ENCODE peak calls at places on chromosomes 3 and 15, in four cellular contexts. S is non-pigmented ciliary epithelial cell, N is transverse colon, B is T-helper 2 cell. A is an unnamed sample.

GRCh38 chr3:77539677-77540076 is 499.8 kb downstream of the ROBO2 start:
- DNase-seq in S (no peak), N (no peak), B (no peak), A (no peak)

GRCh38 chr15:60970246-60971170 is 258.6 kb downstream of the RORA start:
- DNase-seq in S (no peak), N (no peak), B (no peak), A (no peak)

GRCh38 chr15:87609909-87610308 is 646.6 kb downstream of the NTRK3 start:
- DNase-seq in S (no peak), N (no peak), B (no peak), A (no peak)

GRCh38 chr3:127775398-127776109 is 46.8 kb downstream of the MGLL start:
- DNase-seq in S (no peak), N (no peak), B (no peak), A (no peak)

GRCh38 chr3:63960048-63960711 is 48.0 kb upstream of the SCAANT1 start:
- DNase-seq in S (no peak), N (peak), B (no peak), A (no peak)

GRCh38 chr3:174640932-174641331 is 218.2 kb upstream of the NAALADL2 start:
- DNase-seq in S (no peak), N (no peak), B (no peak), A (no peak)

GRCh38 chr3:69326821-69327433 is 59.0 kb downstream of the FRMD4B start:
- DNase-seq in S (no peak), N (no peak), B (peak), A (peak)

GRCh38 chr3:36591959-36592358 is 172.4 kb downstream of the DCLK3 start:
- DNase-seq in S (no peak), N (no peak), B (no peak), A (no peak)

GRCh38 chr15:49678655-49679054 is 57.8 kb downstream of the DTWD1 start:
- DNase-seq in S (no peak), N (no peak), B (no peak), A (no peak)

GRCh38 chr15:24684313-24684712 is 8.7 kb downstream of the NPAP1 start:
- DNase-seq in S (no peak), N (no peak), B (no peak), A (no peak)

GRCh38 chr3:126474498-126475410 is 937 bp downstream of the ZXDC start:
- DNase-seq in S (no peak), N (peak), B (peak), A (peak)

GRCh38 chr3:181178991-181179390 is 189.5 kb upstream of the DNAJC19 start:
- DNase-seq in S (no peak), N (no peak), B (no peak), A (no peak)

GRCh38 chr15:34737379-34737928 is 17.3 kb downstream of the GJD2 start:
- DNase-seq in S (no peak), N (no peak), B (no peak), A (no peak)

GRCh38 chr3:66454464-66454859 is 46.4 kb downstream of the LRIG1 start:
- DNase-seq in S (no peak), N (no peak), B (no peak), A (no peak)

GRCh38 chr3:105119801-105120340 is 246.8 kb upstream of the ALCAM start:
- DNase-seq in S (no peak), N (no peak), B (no peak), A (no peak)

GRCh38 chr3:193552911-193553310 is 1.8 kb downstream of the ATP13A4 start:
- DNase-seq in S (no peak), N (no peak), B (no peak), A (no peak)